ENCODE peak calls at places on chromosomes 11 and 22, in ten cellular contexts. V is heart left ventricle, N is HepG2, D is stomach, T is ovary, I is NB4, Y is IMR-90, G is body of pancreas, J is A549, S is tibial nerve. F is an unnamed sample.

GRCh38 chr22:20803696-20804324 is 29.9 kb downstream of the SERPIND1 start:
- DNase-seq in I (peak), S (no peak), D (peak), J (peak), Y (peak), V (peak), N (peak), T (peak), G (peak), F (no peak)

GRCh38 chr11:2679011-2679676 is 20.6 kb downstream of the KCNQ1OT1 start:
- DNase-seq in G (no peak), T (no peak), Y (no peak), D (no peak), S (no peak), I (no peak), J (no peak), V (no peak), N (no peak), F (peak)

GRCh38 chr11:103608566-103608965 is 427.9 kb upstream of the DDI1 start:
- DNase-seq in T (no peak), Y (peak), D (no peak), V (no peak), I (no peak), N (no peak), S (no peak), J (no peak), G (no peak), F (no peak)

GRCh38 chr22:43114958-43115357 is 4.4 kb downstream of the BIK start:
- DNase-seq in V (no peak), Y (no peak), G (peak), N (peak), D (peak), T (no peak), I (peak), J (no peak), S (no peak), F (no peak)

GRCh38 chr11:27485930-27486773 is 13.6 kb upstream of the LGR4 start:
- DNase-seq in T (peak), Y (peak), G (peak), D (no peak), N (peak), V (no peak), I (peak), J (no peak), S (peak), F (peak)

GRCh38 chr11:11894486-11894885 is 52.7 kb downstream of the USP47 start:
- DNase-seq in I (no peak), T (no peak), Y (peak), V (no peak), S (no peak), G (no peak), D (no peak), J (no peak), N (no peak), F (no peak)

GRCh38 chr22:31950226-31950625 is 5.9 kb downstream of the YWHAH start:
- DNase-seq in N (no peak), D (no peak), V (no peak), I (no peak), J (no peak), Y (no peak), T (no peak), S (no peak), G (no peak), F (no peak)

GRCh38 chr22:44329179-44329796 is 16.5 kb upstream of the SHISAL1 start:
- DNase-seq in D (no peak), Y (peak), G (no peak), I (peak), S (no peak), V (no peak), N (no peak), T (no peak), J (no peak), F (no peak)

GRCh38 chr11:134261626-134262488 is 8.5 kb downstream of the ACAD8 start:
- DNase-seq in D (no peak), J (peak), V (no peak), G (peak), N (peak), T (no peak), I (peak), S (no peak), Y (no peak), F (no peak)

GRCh38 chr11:8871283-8871775 is 39.7 kb upstream of the AKIP1 start:
- DNase-seq in V (peak), J (peak), I (no peak), N (peak), Y (peak), T (peak), D (peak), S (peak), G (peak), F (peak)

GRCh38 chr11:83330303-83330702 is 44.1 kb upstream of the CCDC90B start:
- DNase-seq in G (no peak), V (no peak), N (no peak), D (no peak), S (no peak), I (no peak), T (no peak), J (no peak), Y (no peak), F (no peak)

GRCh38 chr11:76701701-76702100 is 31.2 kb upstream of the LRRC32 start:
- DNase-seq in N (no peak), J (no peak), S (no peak), G (no peak), I (no peak), D (no peak), T (no peak), Y (peak), V (no peak), F (peak)

GRCh38 chr11:72002841-72003775 is 4.4 kb downstream of the IL18BP start:
- DNase-seq in J (no peak), S (no peak), D (no peak), N (no peak), I (no peak), T (no peak), Y (no peak), G (no peak), V (no peak), F (peak)

GRCh38 chr22:36737776-36738175 is 34.2 kb upstream of the CACNG2 start:
- DNase-seq in G (peak), N (no peak), Y (no peak), D (peak), S (peak), T (no peak), I (no peak), V (no peak), J (no peak), F (peak)

GRCh38 chr22:32788884-32789624 is 12.5 kb upstream of the TIMP3 start:
- DNase-seq in S (no peak), I (no peak), J (no peak), N (peak), G (peak), T (no peak), Y (peak), V (no peak), D (no peak), F (no peak)

GRCh38 chr11:69008774-69009440 is 4.1 kb downstream of the MRGPRF start:
- DNase-seq in V (peak), N (peak), J (peak), T (peak), Y (peak), S (peak), I (peak), G (peak), D (peak), F (peak)

GRCh38 chr22:17095538-17095937 is 10.7 kb downstream of the IL17RA start:
- DNase-seq in I (peak), Y (no peak), T (no peak), V (no peak), S (no peak), N (no peak), D (no peak), G (no peak), J (no peak), F (no peak)

GRCh38 chr22:38657248-38657909 is 941 bp downstream of the CBY1 start:
- DNase-seq in T (no peak), S (no peak), I (peak), G (peak), V (no peak), D (no peak), J (peak), Y (no peak), N (peak), F (no peak)

GRCh38 chr11:789951-790350 is at the start of gene CEND1:
- DNase-seq in V (no peak), N (no peak), S (no peak), I (no peak), Y (peak), J (peak), D (no peak), G (no peak), T (no peak), F (no peak)
- TF ChIP-seq POLR2A in V (no peak), N (no peak), S (no peak), I (no peak), Y (no peak), J (no peak), D (no peak), G (peak), T (no peak), F (no peak)

GRCh38 chr22:42114721-42115120 is 15.9 kb downstream of the CYP2D6 start:
- DNase-seq in V (no peak), T (no peak), I (peak), G (peak), D (no peak), N (peak), J (peak), Y (peak), S (no peak), F (no peak)
- TF ChIP-seq CTCF in V (peak), T (no peak), I (peak), G (peak), D (no peak), N (peak), J (peak), Y (peak), S (no peak), F (no peak)

GRCh38 chr11:114056409-114056808 is 3.1 kb upstream of the ZBTB16 start:
- DNase-seq in D (no peak), G (no peak), T (no peak), I (no peak), N (no peak), Y (no peak), J (no peak), V (no peak), S (no peak), F (no peak)
- TF ChIP-seq POLR2A in D (no peak), G (no peak), T (no peak), I (no peak), N (no peak), Y (no peak), J (no peak), V (no peak), S (no peak), F (no peak)

GRCh38 chr11:66491315-66491935 is 11.2 kb downstream of the DPP3 start:
- DNase-seq in Y (no peak), V (peak), J (no peak), I (no peak), T (no peak), S (no peak), N (no peak), G (no peak), D (no peak), F (no peak)
- TF ChIP-seq CTCF in Y (peak), V (no peak), J (peak), I (peak), T (no peak), S (no peak), N (peak), G (no peak), D (no peak), F (no peak)